ENCODE peak calls at places on chromosome 12, in six cellular contexts. O is uterus; S is A549; E is kidney glomerular epithelial cell; Q is stimulated activated CD4-positive, alpha-beta T cell treated with anti-CD3 and anti-CD28 coated beads, Interleukin-4, amount 100 ng/mL, for 1 hour; N is CD4-positive, alpha-beta T cell. Y is an unnamed sample.

GRCh38 chr12:113328368-113328889 is 6.5 kb downstream of the SLC8B1 start:
- DNase-seq in O (no peak), S (no peak), E (no peak), Q (no peak), N (no peak), Y (no peak)

GRCh38 chr12:74169607-74170006 is 368.0 kb upstream of the ATXN7L3B start:
- DNase-seq in O (no peak), S (no peak), E (no peak), Q (no peak), N (no peak), Y (no peak)

GRCh38 chr12:77131977-77132490 is 66.7 kb upstream of the E2F7 start:
- DNase-seq in O (no peak), S (no peak), E (no peak), Q (no peak), N (no peak), Y (no peak)

GRCh38 chr12:42144174-42144423 is 575 bp downstream of the GXYLT1 start:
- DNase-seq in O (no peak), S (no peak), E (no peak), Q (no peak), N (no peak), Y (no peak)

GRCh38 chr12:4763549-4763948 is 43.3 kb downstream of the GALNT8 start:
- DNase-seq in O (peak), S (peak), E (no peak), Q (no peak), N (no peak), Y (no peak)

GRCh38 chr12:4307593-4308333 is 13.2 kb upstream of the TIGAR start:
- DNase-seq in O (peak), S (peak), E (peak), Q (no peak), N (no peak), Y (peak)

GRCh38 chr12:106127289-106128126 is 11.2 kb downstream of the NUAK1 start:
- DNase-seq in O (no peak), S (no peak), E (no peak), Q (no peak), N (no peak), Y (no peak)

GRCh38 chr12:47725893-47726292 is 603 bp upstream of the ENDOU start:
- DNase-seq in O (no peak), S (no peak), E (no peak), Q (no peak), N (no peak), Y (no peak)

GRCh38 chr12:19410211-19410610 is 29.1 kb upstream of the AEBP2 start:
- DNase-seq in O (no peak), S (no peak), E (no peak), Q (no peak), N (no peak), Y (no peak)

GRCh38 chr12:7501031-7501585 is 2.5 kb downstream of the CD163 start:
- DNase-seq in O (no peak), S (no peak), E (no peak), Q (no peak), N (no peak), Y (no peak)

GRCh38 chr12:113684908-113685512 is 213.3 kb upstream of the LHX5 start:
- DNase-seq in O (no peak), S (no peak), E (no peak), Q (no peak), N (no peak), Y (no peak)

GRCh38 chr12:9086087-9086486 is 29.6 kb downstream of the A2M start:
- DNase-seq in O (no peak), S (no peak), E (no peak), Q (no peak), N (no peak), Y (no peak)

GRCh38 chr12:130989391-130989790 is 35.7 kb downstream of the ADGRD1 start:
- DNase-seq in O (no peak), S (no peak), E (no peak), Q (no peak), N (no peak), Y (no peak)